ENCODE peak calls at places on chromosomes 5 and 9, in ten cellular contexts. One of them, this sample, is unnamed.

GRCh38 chr9:88753691-88754367 is 218.9 kb downstream of the NXNL2 start:
- DNase-seq in GM13976: no peak
- DNase-seq in activated CD4-positive, alpha-beta T cell treated with anti-CD3 and anti-CD28 coated beads for 48 hours: no peak
- DNase-seq in RWPE2: no peak
- DNase-seq in cardiac fibroblast: no peak
- DNase-seq in AG20443: no peak
- DNase-seq in GM03348: no peak
- DNase-seq in mammary epithelial cell: no peak
- DNase-seq in ELF-1: peak
- DNase-seq in NCI-H226: no peak
- DNase-seq in this sample: no peak

GRCh38 chr5:132385321-132386105 is 16.0 kb downstream of the SLC22A5 start:
- DNase-seq in GM13976: peak
- DNase-seq in activated CD4-positive, alpha-beta T cell treated with anti-CD3 and anti-CD28 coated beads for 48 hours: peak
- DNase-seq in RWPE2: no peak
- DNase-seq in cardiac fibroblast: peak
- DNase-seq in AG20443: peak
- DNase-seq in GM03348: peak
- DNase-seq in mammary epithelial cell: peak
- DNase-seq in ELF-1: peak
- DNase-seq in NCI-H226: no peak
- DNase-seq in this sample: peak

GRCh38 chr5:125125031-125125823 is 378.8 kb upstream of the ZNF608 start:
- DNase-seq in GM13976: no peak
- DNase-seq in activated CD4-positive, alpha-beta T cell treated with anti-CD3 and anti-CD28 coated beads for 48 hours: no peak
- DNase-seq in RWPE2: no peak
- DNase-seq in cardiac fibroblast: peak
- DNase-seq in AG20443: no peak
- DNase-seq in GM03348: no peak
- DNase-seq in mammary epithelial cell: no peak
- DNase-seq in ELF-1: no peak
- DNase-seq in NCI-H226: no peak
- DNase-seq in this sample: no peak

GRCh38 chr5:17070646-17071045 is 134.6 kb upstream of the MYO10 start:
- DNase-seq in GM13976: no peak
- DNase-seq in activated CD4-positive, alpha-beta T cell treated with anti-CD3 and anti-CD28 coated beads for 48 hours: no peak
- DNase-seq in RWPE2: no peak
- DNase-seq in cardiac fibroblast: peak
- DNase-seq in AG20443: no peak
- DNase-seq in GM03348: no peak
- DNase-seq in mammary epithelial cell: no peak
- DNase-seq in ELF-1: no peak
- DNase-seq in NCI-H226: peak
- DNase-seq in this sample: no peak

GRCh38 chr9:20252778-20253177 is 369.5 kb downstream of the MLLT3 start:
- DNase-seq in GM13976: no peak
- DNase-seq in activated CD4-positive, alpha-beta T cell treated with anti-CD3 and anti-CD28 coated beads for 48 hours: no peak
- DNase-seq in RWPE2: no peak
- DNase-seq in cardiac fibroblast: no peak
- DNase-seq in AG20443: no peak
- DNase-seq in GM03348: no peak
- DNase-seq in mammary epithelial cell: no peak
- DNase-seq in ELF-1: peak
- DNase-seq in NCI-H226: no peak
- DNase-seq in this sample: no peak

GRCh38 chr5:84764227-84764626 is 379.5 kb upstream of the EDIL3 start:
- DNase-seq in GM13976: no peak
- DNase-seq in activated CD4-positive, alpha-beta T cell treated with anti-CD3 and anti-CD28 coated beads for 48 hours: no peak
- DNase-seq in RWPE2: no peak
- DNase-seq in cardiac fibroblast: no peak
- DNase-seq in AG20443: no peak
- DNase-seq in GM03348: no peak
- DNase-seq in mammary epithelial cell: no peak
- DNase-seq in ELF-1: peak
- DNase-seq in NCI-H226: no peak
- DNase-seq in this sample: no peak

GRCh38 chr9:124475158-124475867 is 25.1 kb downstream of the ADGRD2 start:
- DNase-seq in GM13976: no peak
- DNase-seq in activated CD4-positive, alpha-beta T cell treated with anti-CD3 and anti-CD28 coated beads for 48 hours: no peak
- DNase-seq in RWPE2: no peak
- DNase-seq in cardiac fibroblast: no peak
- DNase-seq in AG20443: no peak
- DNase-seq in GM03348: no peak
- DNase-seq in mammary epithelial cell: no peak
- DNase-seq in ELF-1: no peak
- DNase-seq in NCI-H226: no peak
- DNase-seq in this sample: no peak

GRCh38 chr9:109346904-109347303 is 26.0 kb upstream of the EPB41L4B start:
- DNase-seq in GM13976: peak
- DNase-seq in activated CD4-positive, alpha-beta T cell treated with anti-CD3 and anti-CD28 coated beads for 48 hours: no peak
- DNase-seq in RWPE2: no peak
- DNase-seq in cardiac fibroblast: no peak
- DNase-seq in AG20443: no peak
- DNase-seq in GM03348: no peak
- DNase-seq in mammary epithelial cell: no peak
- DNase-seq in ELF-1: no peak
- DNase-seq in NCI-H226: no peak
- DNase-seq in this sample: no peak

GRCh38 chr5:6398570-6399230 is 20.4 kb upstream of the MED10 start:
- DNase-seq in GM13976: no peak
- DNase-seq in activated CD4-positive, alpha-beta T cell treated with anti-CD3 and anti-CD28 coated beads for 48 hours: no peak
- DNase-seq in RWPE2: no peak
- DNase-seq in cardiac fibroblast: no peak
- DNase-seq in AG20443: no peak
- DNase-seq in GM03348: no peak
- DNase-seq in mammary epithelial cell: no peak
- DNase-seq in ELF-1: no peak
- DNase-seq in NCI-H226: no peak
- DNase-seq in this sample: no peak

GRCh38 chr9:38205279-38205678 is 136.3 kb upstream of the SHB start:
- DNase-seq in GM13976: no peak
- DNase-seq in activated CD4-positive, alpha-beta T cell treated with anti-CD3 and anti-CD28 coated beads for 48 hours: no peak
- DNase-seq in RWPE2: no peak
- DNase-seq in cardiac fibroblast: no peak
- DNase-seq in AG20443: no peak
- DNase-seq in GM03348: no peak
- DNase-seq in mammary epithelial cell: peak
- DNase-seq in ELF-1: no peak
- DNase-seq in NCI-H226: peak
- DNase-seq in this sample: no peak

GRCh38 chr5:96384353-96384752 is 48.7 kb downstream of the PCSK1 start:
- DNase-seq in GM13976: no peak
- DNase-seq in activated CD4-positive, alpha-beta T cell treated with anti-CD3 and anti-CD28 coated beads for 48 hours: no peak
- DNase-seq in RWPE2: peak
- DNase-seq in cardiac fibroblast: peak
- DNase-seq in AG20443: peak
- DNase-seq in GM03348: peak
- DNase-seq in mammary epithelial cell: peak
- DNase-seq in ELF-1: no peak
- DNase-seq in NCI-H226: peak
- DNase-seq in this sample: peak

GRCh38 chr9:75551866-75552265 is 338.6 kb upstream of the PCSK5 start:
- DNase-seq in GM13976: no peak
- DNase-seq in activated CD4-positive, alpha-beta T cell treated with anti-CD3 and anti-CD28 coated beads for 48 hours: no peak
- DNase-seq in RWPE2: no peak
- DNase-seq in cardiac fibroblast: no peak
- DNase-seq in AG20443: peak
- DNase-seq in GM03348: no peak
- DNase-seq in mammary epithelial cell: no peak
- DNase-seq in ELF-1: no peak
- DNase-seq in NCI-H226: no peak
- DNase-seq in this sample: no peak

GRCh38 chr9:19409406-19410194 is 791 bp downstream of the ACER2 start:
- DNase-seq in GM13976: peak
- DNase-seq in activated CD4-positive, alpha-beta T cell treated with anti-CD3 and anti-CD28 coated beads for 48 hours: peak
- DNase-seq in RWPE2: no peak
- DNase-seq in cardiac fibroblast: peak
- DNase-seq in AG20443: peak
- DNase-seq in GM03348: peak
- DNase-seq in mammary epithelial cell: peak
- DNase-seq in ELF-1: peak
- DNase-seq in NCI-H226: no peak
- DNase-seq in this sample: peak

GRCh38 chr9:111657051-111657450 is 4.4 kb upstream of the GNG10 start:
- DNase-seq in GM13976: no peak
- DNase-seq in activated CD4-positive, alpha-beta T cell treated with anti-CD3 and anti-CD28 coated beads for 48 hours: no peak
- DNase-seq in RWPE2: no peak
- DNase-seq in cardiac fibroblast: no peak
- DNase-seq in AG20443: no peak
- DNase-seq in GM03348: no peak
- DNase-seq in mammary epithelial cell: no peak
- DNase-seq in ELF-1: no peak
- DNase-seq in NCI-H226: no peak
- DNase-seq in this sample: no peak

GRCh38 chr9:71719585-71719984 is 48.7 kb downstream of the CEMIP2 start:
- DNase-seq in GM13976: no peak
- DNase-seq in activated CD4-positive, alpha-beta T cell treated with anti-CD3 and anti-CD28 coated beads for 48 hours: no peak
- DNase-seq in RWPE2: no peak
- DNase-seq in cardiac fibroblast: peak
- DNase-seq in AG20443: peak
- DNase-seq in GM03348: peak
- DNase-seq in mammary epithelial cell: peak
- DNase-seq in ELF-1: no peak
- DNase-seq in NCI-H226: no peak
- DNase-seq in this sample: peak

GRCh38 chr5:33180900-33181299 is 259.9 kb upstream of the TARS1 start:
- DNase-seq in GM13976: no peak
- DNase-seq in activated CD4-positive, alpha-beta T cell treated with anti-CD3 and anti-CD28 coated beads for 48 hours: no peak
- DNase-seq in RWPE2: no peak
- DNase-seq in cardiac fibroblast: peak
- DNase-seq in AG20443: peak
- DNase-seq in GM03348: peak
- DNase-seq in mammary epithelial cell: peak
- DNase-seq in ELF-1: peak
- DNase-seq in NCI-H226: no peak
- DNase-seq in this sample: no peak

GRCh38 chr5:33343661-33344327 is 97.0 kb upstream of the TARS1 start:
- DNase-seq in GM13976: no peak
- DNase-seq in activated CD4-positive, alpha-beta T cell treated with anti-CD3 and anti-CD28 coated beads for 48 hours: no peak
- DNase-seq in RWPE2: no peak
- DNase-seq in cardiac fibroblast: peak
- DNase-seq in AG20443: peak
- DNase-seq in GM03348: peak
- DNase-seq in mammary epithelial cell: peak
- DNase-seq in ELF-1: no peak
- DNase-seq in NCI-H226: peak
- DNase-seq in this sample: peak

GRCh38 chr9:133140606-133141005 is 19.6 kb upstream of the RALGDS start:
- DNase-seq in GM13976: no peak
- DNase-seq in activated CD4-positive, alpha-beta T cell treated with anti-CD3 and anti-CD28 coated beads for 48 hours: no peak
- DNase-seq in RWPE2: no peak
- DNase-seq in cardiac fibroblast: no peak
- DNase-seq in AG20443: no peak
- DNase-seq in GM03348: no peak
- DNase-seq in mammary epithelial cell: no peak
- DNase-seq in ELF-1: no peak
- DNase-seq in NCI-H226: no peak
- DNase-seq in this sample: no peak

GRCh38 chr5:73686912-73687311 is 60.9 kb downstream of the ARHGEF28 start:
- DNase-seq in GM13976: peak
- DNase-seq in activated CD4-positive, alpha-beta T cell treated with anti-CD3 and anti-CD28 coated beads for 48 hours: no peak
- DNase-seq in RWPE2: no peak
- DNase-seq in cardiac fibroblast: no peak
- DNase-seq in AG20443: no peak
- DNase-seq in GM03348: no peak
- DNase-seq in mammary epithelial cell: no peak
- DNase-seq in ELF-1: no peak
- DNase-seq in NCI-H226: no peak
- DNase-seq in this sample: no peak

GRCh38 chr5:64163135-64163534 is 2.5 kb upstream of the RNF180 start:
- DNase-seq in GM13976: no peak
- DNase-seq in activated CD4-positive, alpha-beta T cell treated with anti-CD3 and anti-CD28 coated beads for 48 hours: no peak
- DNase-seq in RWPE2: no peak
- DNase-seq in cardiac fibroblast: no peak
- DNase-seq in AG20443: no peak
- DNase-seq in GM03348: no peak
- DNase-seq in mammary epithelial cell: no peak
- DNase-seq in ELF-1: no peak
- DNase-seq in NCI-H226: no peak
- DNase-seq in this sample: no peak

GRCh38 chr5:1511651-1512540 is 11.9 kb downstream of the LPCAT1 start:
- DNase-seq in GM13976: no peak
- DNase-seq in activated CD4-positive, alpha-beta T cell treated with anti-CD3 and anti-CD28 coated beads for 48 hours: peak
- DNase-seq in RWPE2: peak
- DNase-seq in cardiac fibroblast: no peak
- DNase-seq in AG20443: peak
- DNase-seq in GM03348: peak
- DNase-seq in mammary epithelial cell: peak
- DNase-seq in ELF-1: no peak
- DNase-seq in NCI-H226: peak
- DNase-seq in this sample: peak

GRCh38 chr9:89879711-89880110 is 274.9 kb downstream of the GADD45G start:
- DNase-seq in GM13976: no peak
- DNase-seq in activated CD4-positive, alpha-beta T cell treated with anti-CD3 and anti-CD28 coated beads for 48 hours: no peak
- DNase-seq in RWPE2: no peak
- DNase-seq in cardiac fibroblast: no peak
- DNase-seq in AG20443: no peak
- DNase-seq in GM03348: no peak
- DNase-seq in mammary epithelial cell: no peak
- DNase-seq in ELF-1: no peak
- DNase-seq in NCI-H226: no peak
- DNase-seq in this sample: no peak

GRCh38 chr5:136328097-136328496 is 37.2 kb downstream of the TRPC7 start:
- DNase-seq in GM13976: no peak
- DNase-seq in activated CD4-positive, alpha-beta T cell treated with anti-CD3 and anti-CD28 coated beads for 48 hours: no peak
- DNase-seq in RWPE2: no peak
- DNase-seq in cardiac fibroblast: no peak
- DNase-seq in AG20443: no peak
- DNase-seq in GM03348: no peak
- DNase-seq in mammary epithelial cell: no peak
- DNase-seq in ELF-1: no peak
- DNase-seq in NCI-H226: no peak
- DNase-seq in this sample: no peak

GRCh38 chr9:114122152-114122615 is 23.1 kb upstream of the KIF12 start:
- DNase-seq in GM13976: no peak
- DNase-seq in activated CD4-positive, alpha-beta T cell treated with anti-CD3 and anti-CD28 coated beads for 48 hours: no peak
- DNase-seq in RWPE2: no peak
- DNase-seq in cardiac fibroblast: no peak
- DNase-seq in AG20443: no peak
- DNase-seq in GM03348: no peak
- DNase-seq in mammary epithelial cell: no peak
- DNase-seq in ELF-1: no peak
- DNase-seq in NCI-H226: no peak
- DNase-seq in this sample: peak

GRCh38 chr9:96067004-96067403 is 191.5 kb downstream of the ERCC6L2 start:
- DNase-seq in GM13976: no peak
- DNase-seq in activated CD4-positive, alpha-beta T cell treated with anti-CD3 and anti-CD28 coated beads for 48 hours: no peak
- DNase-seq in RWPE2: no peak
- DNase-seq in cardiac fibroblast: no peak
- DNase-seq in AG20443: peak
- DNase-seq in GM03348: peak
- DNase-seq in mammary epithelial cell: no peak
- DNase-seq in ELF-1: no peak
- DNase-seq in NCI-H226: no peak
- DNase-seq in this sample: no peak

GRCh38 chr9:134301387-134302129 is 24.7 kb upstream of the RXRA start:
- DNase-seq in GM13976: no peak
- DNase-seq in activated CD4-positive, alpha-beta T cell treated with anti-CD3 and anti-CD28 coated beads for 48 hours: peak
- DNase-seq in RWPE2: no peak
- DNase-seq in cardiac fibroblast: no peak
- DNase-seq in AG20443: no peak
- DNase-seq in GM03348: no peak
- DNase-seq in mammary epithelial cell: peak
- DNase-seq in ELF-1: no peak
- DNase-seq in NCI-H226: no peak
- DNase-seq in this sample: peak

GRCh38 chr5:97434021-97434420 is 251.0 kb upstream of the RIOK2 start:
- DNase-seq in GM13976: no peak
- DNase-seq in activated CD4-positive, alpha-beta T cell treated with anti-CD3 and anti-CD28 coated beads for 48 hours: no peak
- DNase-seq in RWPE2: no peak
- DNase-seq in cardiac fibroblast: no peak
- DNase-seq in AG20443: no peak
- DNase-seq in GM03348: no peak
- DNase-seq in mammary epithelial cell: no peak
- DNase-seq in ELF-1: no peak
- DNase-seq in NCI-H226: no peak
- DNase-seq in this sample: no peak

GRCh38 chr5:165497707-165498106 is 1992.3 kb downstream of the MAT2B start:
- DNase-seq in GM13976: peak
- DNase-seq in activated CD4-positive, alpha-beta T cell treated with anti-CD3 and anti-CD28 coated beads for 48 hours: no peak
- DNase-seq in RWPE2: no peak
- DNase-seq in cardiac fibroblast: peak
- DNase-seq in AG20443: no peak
- DNase-seq in GM03348: no peak
- DNase-seq in mammary epithelial cell: peak
- DNase-seq in ELF-1: peak
- DNase-seq in NCI-H226: peak
- DNase-seq in this sample: no peak

This sample was measured in osteoblast.